ENCODE peak calls at places on chromosomes 7 and 10, in four cellular contexts. R is IMR-90, B is GM12878, N is K562. C is an unnamed sample.

GRCh38 chr7:151024435-151025056 is at the start of gene ATG9B:
- DNase-seq in B (no peak), N (no peak), R (no peak), C (no peak)

GRCh38 chr7:122578350-122578749 is 120.6 kb downstream of the RNF133 start:
- DNase-seq in B (no peak), N (no peak), R (no peak), C (no peak)

GRCh38 chr7:82166666-82167065 is 276.9 kb downstream of the CACNA2D1 start:
- DNase-seq in N (no peak), R (no peak), B (no peak), C (no peak)

GRCh38 chr7:23207029-23207428 is 25.2 kb downstream of the NUP42 start:
- DNase-seq in N (no peak), R (no peak), B (no peak), C (no peak)

GRCh38 chr7:1847260-1848001 is 177.4 kb downstream of the ELFN1 start:
- DNase-seq in R (no peak), B (no peak), N (no peak), C (no peak)

GRCh38 chr10:22712246-22712958 is 2.0 kb downstream of the PIP4K2A start:
- DNase-seq in N (no peak), R (peak; percentile 41), B (no peak), C (no peak)

GRCh38 chr10:20970044-20970443 is 72.9 kb upstream of the NEBL start:
- DNase-seq in R (no peak), N (no peak), B (no peak), C (no peak)

GRCh38 chr7:50312176-50312575 is 7.7 kb downstream of the IKZF1 start:
- DNase-seq in R (no peak), B (no peak), N (no peak), C (no peak)

GRCh38 chr10:85919358-85920022 is 447.1 kb downstream of the GRID1 start:
- DNase-seq in N (no peak), R (no peak), B (no peak), C (no peak)

GRCh38 chr10:69434169-69434568 is 17.1 kb upstream of the TSPAN15 start:
- DNase-seq in B (no peak), N (no peak), R (no peak), C (no peak)

GRCh38 chr7:36300696-36301350 is 88.8 kb upstream of the ANLN start:
- DNase-seq in N (no peak), R (no peak), B (no peak), C (no peak)

GRCh38 chr7:129831424-129832058 is 121.2 kb downstream of the UBE2H start:
- DNase-seq in R (peak; percentile 95), N (no peak), B (no peak), C (peak; percentile 71)

GRCh38 chr7:131026297-131027003 is 292.4 kb upstream of the KLF14 start:
- DNase-seq in R (peak; percentile 77), B (no peak), N (no peak), C (no peak)
- TF ChIP-seq BHLHE40 in R (no peak), B (peak; percentile 76), N (no peak), C (no peak)

GRCh38 chr10:103487396-103487708 is 6.2 kb upstream of the NEURL1 start:
- DNase-seq in R (no peak), N (no peak), B (no peak), C (no peak)

GRCh38 chr10:103480521-103480920 is 1.5 kb upstream of the CALHM3 start:
- DNase-seq in N (no peak), R (peak; percentile 40), B (no peak), C (no peak)

GRCh38 chr10:103478671-103479070 is 369 bp downstream of the CALHM3 start:
- DNase-seq in R (no peak), B (no peak), N (no peak), C (no peak)

GRCh38 chr10:103479135-103479534 is at the start of gene CALHM3:
- DNase-seq in R (no peak), B (no peak), N (peak; percentile 52), C (peak; percentile 42)

DNA sequence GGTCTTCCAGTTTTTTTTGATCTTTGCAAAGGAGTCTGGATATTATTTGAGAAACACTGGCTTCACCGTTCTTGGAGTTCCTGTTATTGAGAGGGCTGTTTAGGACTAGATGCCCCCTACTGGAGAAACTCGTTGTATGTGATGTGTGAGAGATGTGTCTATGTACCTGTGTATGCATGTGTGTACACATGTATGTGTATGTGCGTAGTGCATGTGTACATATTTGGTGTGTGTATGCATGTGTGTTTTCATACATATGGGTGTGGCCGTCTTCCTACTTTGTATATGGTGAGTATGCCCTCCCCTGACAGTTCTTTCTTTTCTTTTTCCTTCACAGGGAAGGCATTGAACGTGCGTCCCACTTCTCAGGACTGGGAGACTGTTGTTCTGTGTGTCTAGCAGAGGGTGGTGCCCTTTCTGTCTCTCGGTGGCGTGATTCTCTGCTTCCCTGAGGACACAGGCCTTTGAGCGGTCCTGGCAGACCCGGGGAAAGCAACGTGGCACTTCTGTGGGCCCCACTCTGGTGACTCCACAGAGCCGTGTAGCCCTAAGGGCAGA is 3.0 kb upstream of the CALHM3 start:
- DNase-seq in N (peak; percentile 51), R (peak; percentile 69), B (no peak), C (peak; percentile 78)
- TF ChIP-seq ELK1 in N (no peak), R (no peak), B (no peak), C (no peak)

GRCh38 chr7:25860882-25861228 is 291.1 kb upstream of the NFE2L3 start:
- DNase-seq in R (no peak), B (no peak), N (no peak), C (no peak)

GRCh38 chr7:25859412-25859704 is 292.6 kb upstream of the NFE2L3 start:
- DNase-seq in R (no peak), N (no peak), B (no peak), C (no peak)

GRCh38 chr7:25859732-25860131 is 292.3 kb upstream of the NFE2L3 start:
- DNase-seq in B (no peak), R (no peak), N (no peak), C (no peak)

GRCh38 chr7:25861704-25862253 is 290.2 kb upstream of the NFE2L3 start:
- DNase-seq in B (no peak), N (no peak), R (no peak), C (no peak)

DNA sequence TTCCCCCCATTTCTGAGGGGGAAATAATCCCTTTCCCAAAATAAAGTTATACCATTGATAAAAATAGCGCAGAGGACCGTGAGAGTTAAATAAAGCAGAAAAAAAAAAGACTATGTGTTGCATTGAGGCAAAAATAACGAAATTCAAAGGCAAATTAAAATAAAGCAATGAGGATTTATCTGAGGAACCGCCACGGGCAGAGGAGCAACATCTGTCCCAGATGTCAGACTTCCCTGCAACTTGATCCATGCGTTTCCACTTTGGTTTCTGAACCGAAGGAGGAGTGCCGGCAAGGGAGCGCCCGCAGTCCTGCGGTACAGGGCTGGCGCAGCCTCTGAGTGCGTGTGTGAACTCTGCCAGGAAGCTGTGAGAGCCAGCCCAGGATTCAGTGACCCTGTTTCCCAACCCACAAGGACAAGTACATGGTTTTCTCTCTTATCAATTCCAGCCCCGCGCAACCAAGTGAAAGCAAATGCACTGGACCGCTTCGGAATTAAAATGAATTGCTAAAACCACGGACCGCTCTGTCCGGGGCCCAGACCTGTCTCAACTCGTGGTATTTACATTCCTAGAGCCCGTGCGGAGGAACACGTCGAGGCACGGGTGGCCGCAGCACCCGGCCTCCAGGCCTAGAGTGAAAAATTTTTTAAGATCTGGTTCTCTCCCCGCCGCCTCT is 291.7 kb upstream of the NFE2L3 start:
- DNase-seq in N (no peak), R (peak; percentile 24), B (no peak), C (no peak)
- TF ChIP-seq BHLHE40 in N (no peak), R (no peak), B (no peak), C (no peak)

GRCh38 chr7:108059526-108059925 is 56.6 kb upstream of the LAMB1 start:
- DNase-seq in R (no peak), B (no peak), N (no peak), C (no peak)
- TF ChIP-seq ELK1 in R (no peak), B (no peak), N (no peak), C (no peak)

DNA sequence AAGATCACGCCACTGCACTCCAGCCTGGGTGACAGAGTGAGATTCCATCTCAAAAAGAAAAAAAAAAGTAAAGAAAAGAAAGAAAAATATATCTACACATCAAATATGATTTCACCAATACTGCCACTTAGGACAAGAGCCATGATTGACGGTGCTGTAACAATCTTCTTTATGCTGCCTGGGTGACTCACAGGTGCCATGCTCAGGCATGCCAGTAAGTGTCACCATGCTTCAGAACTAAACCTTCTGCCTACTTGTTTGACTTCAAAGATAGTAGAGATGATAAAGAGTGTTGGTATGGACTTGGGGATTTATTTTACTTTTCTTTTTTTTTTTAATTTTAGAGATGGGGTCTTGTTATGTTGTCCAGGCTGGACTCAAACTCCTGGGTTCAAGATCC is 33.6 kb upstream of the DNMBP start:
- DNase-seq in R (no peak), N (no peak), B (no peak), C (peak; percentile 54)
- TF ChIP-seq BHLHE40 in R (no peak), N (no peak), B (no peak), C (no peak)

DNA sequence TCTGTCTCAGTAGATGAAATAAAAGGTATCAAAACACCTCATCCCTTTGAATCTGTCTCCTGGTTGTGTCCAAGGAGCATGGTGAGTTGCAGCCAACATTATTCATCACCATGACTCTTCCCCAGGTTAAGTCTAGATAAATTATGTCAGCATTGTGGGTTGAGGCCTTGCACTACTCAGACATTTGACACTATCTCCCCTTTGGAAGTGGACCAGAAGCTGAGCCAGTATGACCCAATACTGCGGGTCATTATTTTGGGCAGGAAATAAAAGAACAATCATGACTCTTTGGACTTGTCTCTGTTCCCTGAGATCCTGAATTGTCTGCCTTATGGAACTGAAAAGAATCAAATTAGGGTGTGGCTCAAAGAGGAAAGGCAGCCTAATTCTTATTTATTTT is 168.2 kb upstream of the FAM171A1 start:
- DNase-seq in B (no peak), N (no peak), R (no peak), C (no peak)
- TF ChIP-seq ELK1 in B (no peak), N (no peak), R (no peak), C (no peak)

DNA sequence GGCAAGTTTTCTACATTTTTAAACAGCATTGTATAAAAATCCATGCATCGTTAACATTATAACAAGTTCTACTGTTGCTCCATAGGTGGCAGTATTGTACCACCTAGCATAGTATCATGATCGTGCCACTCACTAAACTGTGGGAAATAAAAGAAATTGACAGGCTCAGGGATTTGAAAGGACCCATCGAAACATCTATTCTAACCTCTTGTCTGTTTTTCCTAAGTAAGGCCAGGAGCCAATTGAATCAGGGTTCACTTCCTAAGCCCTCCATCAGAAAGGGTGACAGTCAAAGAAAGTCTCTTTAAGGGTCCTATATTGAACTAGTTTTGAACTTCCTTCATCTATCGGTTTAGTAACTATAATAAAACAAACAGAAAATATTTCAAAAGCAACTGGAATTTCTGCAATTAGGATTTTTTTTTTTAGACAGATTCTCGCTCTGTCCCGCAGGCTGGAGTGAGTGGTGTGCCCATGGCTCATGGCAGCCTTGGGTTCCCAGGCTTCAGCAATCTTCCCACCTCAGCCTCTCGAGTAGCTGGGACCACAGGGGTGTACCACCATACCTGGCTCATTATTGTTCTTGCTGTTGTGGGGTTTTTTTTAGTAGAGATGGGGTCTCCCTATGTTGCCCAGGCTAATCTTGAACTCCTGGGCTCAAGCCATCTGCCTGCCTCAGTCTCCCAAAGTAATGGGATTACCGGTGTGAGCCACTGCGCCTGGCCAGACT is 9.4 kb downstream of the HACD1 start:
- DNase-seq in B (no peak), R (peak; percentile 68), N (peak; percentile 47), C (peak; percentile 67)
- TF ChIP-seq BHLHE40 in B (peak; percentile 35), R (no peak), N (no peak), C (no peak)